ENCODE peak calls at places on chromosome 3, in four cellular contexts. One of them, this sample, is unnamed.

GRCh38 chr3:100899440-100900091 is 93.7 kb downstream of the ABI3BP start:
- DNase-seq in Panc1: no peak
- DNase-seq in colonic mucosa: no peak
- DNase-seq in cardiac fibroblast: peak; percentile 35
- DNase-seq in this sample: peak; percentile 54

GRCh38 chr3:163878396-163878795 is 1199.9 kb downstream of the SI start:
- DNase-seq in Panc1: no peak
- DNase-seq in colonic mucosa: no peak
- DNase-seq in cardiac fibroblast: no peak
- DNase-seq in this sample: no peak

GRCh38 chr3:172305552-172305951 is 142.7 kb downstream of the GHSR start:
- DNase-seq in Panc1: no peak
- DNase-seq in colonic mucosa: peak; percentile 52
- DNase-seq in cardiac fibroblast: peak; percentile 95
- DNase-seq in this sample: peak; percentile 69

GRCh38 chr3:196631655-196632032 is 7.8 kb upstream of the NRROS start:
- DNase-seq in Panc1: no peak
- DNase-seq in colonic mucosa: no peak
- DNase-seq in cardiac fibroblast: no peak
- DNase-seq in this sample: peak; percentile 27

GRCh38 chr3:69890094-69890493 is 109.4 kb upstream of the SAMMSON start:
- DNase-seq in Panc1: no peak
- DNase-seq in colonic mucosa: no peak
- DNase-seq in cardiac fibroblast: peak; percentile 21
- DNase-seq in this sample: no peak

GRCh38 chr3:142888099-142888483 is 792 bp downstream of the PCOLCE2 start:
- DNase-seq in Panc1: no peak
- DNase-seq in colonic mucosa: no peak
- DNase-seq in cardiac fibroblast: peak; percentile 70
- DNase-seq in this sample: peak; percentile 76

GRCh38 chr3:13626396-13626795 is 77.5 kb downstream of the FBLN2 start:
- DNase-seq in Panc1: no peak
- DNase-seq in colonic mucosa: no peak
- DNase-seq in cardiac fibroblast: no peak
- DNase-seq in this sample: no peak

GRCh38 chr3:190811775-190812480 is 50.6 kb downstream of the GMNC start:
- DNase-seq in Panc1: peak; percentile 56
- DNase-seq in colonic mucosa: no peak
- DNase-seq in cardiac fibroblast: peak; percentile 83
- DNase-seq in this sample: peak; percentile 76

GRCh38 chr3:101851072-101851471 is 1.8 kb downstream of the NFKBIZ start:
- DNase-seq in Panc1: no peak
- DNase-seq in colonic mucosa: no peak
- DNase-seq in cardiac fibroblast: no peak
- DNase-seq in this sample: no peak

GRCh38 chr3:139654637-139655365 is 23.0 kb downstream of the NMNAT3 start:
- DNase-seq in Panc1: no peak
- DNase-seq in colonic mucosa: no peak
- DNase-seq in cardiac fibroblast: no peak
- DNase-seq in this sample: no peak

GRCh38 chr3:171967932-171968678 is 71.3 kb upstream of the FNDC3B start:
- DNase-seq in Panc1: no peak
- DNase-seq in colonic mucosa: no peak
- DNase-seq in cardiac fibroblast: peak; percentile 84
- DNase-seq in this sample: peak; percentile 96

GRCh38 chr3:62605413-62606068 is 232.2 kb upstream of the FEZF2 start:
- DNase-seq in Panc1: no peak
- DNase-seq in colonic mucosa: no peak
- DNase-seq in cardiac fibroblast: no peak
- DNase-seq in this sample: no peak

GRCh38 chr3:143188881-143189280 is 69.3 kb downstream of the CHST2 start:
- DNase-seq in Panc1: no peak
- DNase-seq in colonic mucosa: no peak
- DNase-seq in cardiac fibroblast: no peak
- DNase-seq in this sample: no peak

GRCh38 chr3:23094890-23095462 is 108.2 kb upstream of the UBE2E2 start:
- DNase-seq in Panc1: no peak
- DNase-seq in colonic mucosa: no peak
- DNase-seq in cardiac fibroblast: peak; percentile 88
- DNase-seq in this sample: peak; percentile 73

GRCh38 chr3:148534089-148534988 is 163.4 kb upstream of the AGTR1 start:
- DNase-seq in Panc1: no peak
- DNase-seq in colonic mucosa: no peak
- DNase-seq in cardiac fibroblast: no peak
- DNase-seq in this sample: no peak

GRCh38 chr3:134552776-134553175 is 66.9 kb downstream of the CEP63 start:
- DNase-seq in Panc1: no peak
- DNase-seq in colonic mucosa: no peak
- DNase-seq in cardiac fibroblast: peak; percentile 19
- DNase-seq in this sample: no peak

GRCh38 chr3:186532641-186533072 is 11.5 kb downstream of the CRYGS start:
- DNase-seq in Panc1: no peak
- DNase-seq in colonic mucosa: no peak
- DNase-seq in cardiac fibroblast: no peak
- DNase-seq in this sample: no peak

GRCh38 chr3:53269888-53270880 is 14.4 kb upstream of the TKT start:
- DNase-seq in Panc1: peak; percentile 45
- DNase-seq in colonic mucosa: peak; percentile 75
- DNase-seq in cardiac fibroblast: peak; percentile 98
- DNase-seq in this sample: peak; percentile 100

GRCh38 chr3:138371070-138371950 is 22.9 kb downstream of the MRAS start:
- DNase-seq in Panc1: no peak
- DNase-seq in colonic mucosa: no peak
- DNase-seq in cardiac fibroblast: no peak
- DNase-seq in this sample: no peak
- H3K4me3 ChIP-seq in Panc1: no peak overlapping the region
- H3K4me3 ChIP-seq in colonic mucosa: no peak overlapping the region
- H3K4me3 ChIP-seq in cardiac fibroblast: no peak overlapping the region
- H3K4me3 ChIP-seq in this sample: no peak overlapping the region

DNA sequence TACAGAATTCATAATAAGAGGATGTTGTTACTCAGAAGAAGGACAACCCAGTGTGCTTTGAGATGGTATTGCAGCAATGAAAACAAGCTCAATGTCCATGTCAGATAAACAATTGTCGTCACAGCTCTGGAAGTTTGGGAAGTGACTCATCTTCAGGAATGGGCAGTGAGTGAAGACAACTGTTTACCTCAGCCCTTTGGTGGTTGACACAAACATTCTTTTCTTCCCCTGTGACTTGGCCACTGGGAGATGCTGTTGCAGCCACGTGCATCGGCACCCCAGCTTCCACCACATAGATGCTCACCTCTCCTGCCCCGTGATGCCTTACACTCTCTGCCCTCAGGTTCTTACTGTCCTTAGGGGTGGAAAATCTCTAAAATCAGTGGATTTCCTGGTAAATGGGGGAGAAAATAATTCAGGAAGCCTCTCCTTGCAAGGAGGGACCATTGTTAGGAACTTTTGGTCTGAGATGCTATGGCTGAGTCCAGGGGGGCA is 114.1 kb upstream of the GALNT15 start:
- DNase-seq in Panc1: peak; percentile 95
- DNase-seq in colonic mucosa: no peak
- DNase-seq in cardiac fibroblast: peak; percentile 100
- DNase-seq in this sample: peak; percentile 100
- TF ChIP-seq CTCF in Panc1: peak; percentile 62
- TF ChIP-seq CTCF in colonic mucosa: no peak
- TF ChIP-seq CTCF in cardiac fibroblast: no peak
- TF ChIP-seq CTCF in this sample: no peak

GRCh38 chr3:195149292-195149691 is 121.7 kb downstream of the XXYLT1 start:
- DNase-seq in Panc1: no peak
- DNase-seq in colonic mucosa: no peak
- DNase-seq in cardiac fibroblast: no peak
- DNase-seq in this sample: no peak
- H3K4me3 ChIP-seq in Panc1: no peak overlapping the region
- H3K4me3 ChIP-seq in colonic mucosa: no peak overlapping the region
- H3K4me3 ChIP-seq in cardiac fibroblast: no peak overlapping the region
- H3K4me3 ChIP-seq in this sample: no peak overlapping the region

GRCh38 chr3:103295974-103296570 is 861.3 kb downstream of the ZPLD1 start:
- DNase-seq in Panc1: peak; percentile 4
- DNase-seq in colonic mucosa: no peak
- DNase-seq in cardiac fibroblast: peak; percentile 9
- DNase-seq in this sample: no peak
- TF ChIP-seq CTCF in Panc1: peak; percentile 51
- TF ChIP-seq CTCF in colonic mucosa: no peak
- TF ChIP-seq CTCF in cardiac fibroblast: no peak
- TF ChIP-seq CTCF in this sample: no peak

DNA sequence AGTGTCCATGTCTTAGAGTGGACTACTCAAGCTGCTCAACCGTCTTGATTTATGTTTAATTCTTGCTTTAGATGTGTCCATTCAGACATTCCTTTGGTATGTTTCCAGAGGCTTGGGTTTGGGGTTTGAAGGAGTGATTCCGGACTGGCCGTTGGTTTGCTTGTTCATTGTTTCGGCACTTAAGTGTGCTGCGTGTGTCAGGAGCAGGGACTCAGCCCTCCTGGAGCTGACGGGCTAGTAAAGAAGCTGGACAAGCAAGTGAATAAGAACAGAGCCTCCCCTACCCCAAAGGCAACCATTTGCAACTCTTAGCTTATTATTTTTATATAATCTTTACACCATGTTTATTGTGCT is 65.2 kb downstream of the EEFSEC start:
- DNase-seq in Panc1: no peak
- DNase-seq in colonic mucosa: no peak
- DNase-seq in cardiac fibroblast: peak; percentile 31
- DNase-seq in this sample: no peak
- H3K4me3 ChIP-seq in Panc1: no peak overlapping the region
- H3K4me3 ChIP-seq in colonic mucosa: no peak overlapping the region
- H3K4me3 ChIP-seq in cardiac fibroblast: no peak overlapping the region
- H3K4me3 ChIP-seq in this sample: no peak overlapping the region

GRCh38 chr3:71378509-71378908 is 205.0 kb downstream of the FOXP1 start:
- DNase-seq in Panc1: no peak
- DNase-seq in colonic mucosa: no peak
- DNase-seq in cardiac fibroblast: no peak
- DNase-seq in this sample: no peak

GRCh38 chr3:71384393-71384792 is 199.1 kb downstream of the FOXP1 start:
- DNase-seq in Panc1: no peak
- DNase-seq in colonic mucosa: no peak
- DNase-seq in cardiac fibroblast: peak; percentile 7
- DNase-seq in this sample: peak; percentile 40

GRCh38 chr3:71376911-71377310 is 206.6 kb downstream of the FOXP1 start:
- DNase-seq in Panc1: no peak
- DNase-seq in colonic mucosa: no peak
- DNase-seq in cardiac fibroblast: no peak
- DNase-seq in this sample: no peak

GRCh38 chr3:71376499-71376898 is 207.0 kb downstream of the FOXP1 start:
- DNase-seq in Panc1: no peak
- DNase-seq in colonic mucosa: no peak
- DNase-seq in cardiac fibroblast: no peak
- DNase-seq in this sample: no peak

DNA sequence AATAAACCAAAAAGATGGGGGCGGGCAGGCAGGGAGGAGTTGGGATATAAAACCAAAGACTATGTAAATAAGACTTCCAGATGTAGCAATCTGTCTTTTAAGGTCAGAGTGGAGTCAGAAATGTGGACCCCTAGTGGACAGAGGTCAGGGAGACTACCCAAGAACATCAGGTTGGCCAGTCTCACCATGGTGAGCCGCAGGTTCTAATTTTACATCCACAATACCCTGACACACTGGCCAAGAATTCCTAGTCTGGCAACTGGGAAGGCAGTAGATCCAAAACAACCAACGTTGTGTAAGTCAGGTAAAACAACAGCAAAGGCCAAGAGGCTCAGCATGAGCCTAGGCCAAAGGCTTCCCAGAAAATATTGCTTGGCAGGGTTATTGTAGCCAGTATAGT is 203.4 kb downstream of the FOXP1 start:
- DNase-seq in Panc1: no peak
- DNase-seq in colonic mucosa: no peak
- DNase-seq in cardiac fibroblast: no peak
- DNase-seq in this sample: peak; percentile 26
- TF ChIP-seq CTCF in Panc1: peak; percentile 14
- TF ChIP-seq CTCF in colonic mucosa: no peak
- TF ChIP-seq CTCF in cardiac fibroblast: no peak
- TF ChIP-seq CTCF in this sample: no peak

DNA sequence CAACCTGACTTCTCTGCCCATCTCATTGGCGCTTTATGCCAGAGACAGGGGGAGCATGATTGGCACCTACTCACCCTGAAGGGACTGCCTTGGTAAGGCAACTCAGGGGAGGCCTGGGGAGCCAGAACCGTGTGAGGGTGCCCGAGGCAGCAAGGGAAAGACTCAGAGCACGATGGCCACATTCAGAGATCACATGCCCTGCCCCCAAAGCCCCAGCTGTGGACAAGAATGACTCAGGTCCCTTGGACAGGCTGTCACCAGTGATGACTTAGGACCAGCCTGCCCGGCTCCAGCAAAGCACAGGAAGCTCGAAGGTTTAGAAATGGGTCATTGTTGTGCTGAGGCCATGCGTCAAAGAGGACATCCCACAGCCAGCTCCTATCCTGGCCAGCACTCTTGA is 49.1 kb upstream of the LIMD1 start:
- DNase-seq in Panc1: no peak
- DNase-seq in colonic mucosa: no peak
- DNase-seq in cardiac fibroblast: peak; percentile 62
- DNase-seq in this sample: no peak
- H3K4me3 ChIP-seq in Panc1: no peak overlapping the region
- H3K4me3 ChIP-seq in colonic mucosa: no peak overlapping the region
- H3K4me3 ChIP-seq in cardiac fibroblast: no peak overlapping the region
- H3K4me3 ChIP-seq in this sample: no peak overlapping the region